ENCODE peak calls at places on chromosome 13, in ten cellular contexts. R is activated CD8-positive, alpha-beta memory T cell treated with anti-CD3 and anti-CD28 coated beads, Interleukin-2, amount 10 ng/mL, durations not matched to agents 7 days and 5 days; F is effector memory CD4-positive, alpha-beta T cell; D is memory B cell; T is osteoblast; N is HT1080; H is GM10248; O is pulmonary artery endothelial cell; I is kidney epithelial cell; A is ascending aorta. M is an unnamed sample.

GRCh38 chr13:96091164-96091931 is 1.4 kb downstream of the HS6ST3 start:
- DNase-seq in R (no peak), F (no peak), D (no peak), T (peak), N (no peak), H (peak), O (no peak), I (no peak), A (no peak), M (no peak)

GRCh38 chr13:107238262-107238661 is 670.3 kb upstream of the ARGLU1 start:
- DNase-seq in R (no peak), F (no peak), D (no peak), T (no peak), N (no peak), H (no peak), O (no peak), I (no peak), A (no peak), M (no peak)

GRCh38 chr13:78137404-78138142 is 218.9 kb upstream of the EDNRB start:
- DNase-seq in R (peak), F (no peak), D (peak), T (peak), N (peak), H (peak), O (no peak), I (peak), A (no peak), M (peak)

GRCh38 chr13:104043184-104043583 is 977.0 kb upstream of the SLC10A2 start:
- DNase-seq in R (no peak), F (no peak), D (no peak), T (no peak), N (peak), H (no peak), O (no peak), I (no peak), A (no peak), M (peak)

GRCh38 chr13:111051656-111052232 is 63.4 kb upstream of the ARHGEF7 start:
- DNase-seq in R (no peak), F (no peak), D (no peak), T (no peak), N (no peak), H (no peak), O (no peak), I (no peak), A (no peak), M (no peak)

GRCh38 chr13:59120297-59120843 is 1043.4 kb downstream of the DIAPH3 start:
- DNase-seq in R (no peak), F (no peak), D (no peak), T (no peak), N (no peak), H (no peak), O (no peak), I (no peak), A (no peak), M (peak)

GRCh38 chr13:26881154-26881553 is 120.6 kb upstream of the GPR12 start:
- DNase-seq in R (no peak), F (no peak), D (no peak), T (peak), N (peak), H (no peak), O (no peak), I (no peak), A (no peak), M (peak)

GRCh38 chr13:23959231-23959862 is 62.0 kb upstream of the C1QTNF9B start:
- DNase-seq in R (no peak), F (no peak), D (no peak), T (no peak), N (no peak), H (no peak), O (no peak), I (peak), A (no peak), M (no peak)

GRCh38 chr13:37640499-37640898 is 41.9 kb upstream of the POSTN start:
- DNase-seq in R (no peak), F (no peak), D (no peak), T (peak), N (peak), H (no peak), O (no peak), I (peak), A (no peak), M (peak)

M was measured in H4.